ENCODE peak calls at places on chromosomes 12 and 14, in four cellular contexts. Y is GM12878, S is K562, B is HCT116. U is an unnamed sample.
A peak's percentile ranks its signal among the peaks of the same experiment; 100 is the strongest.

GRCh38 chr14:23548351-23549318 is 2.9 kb downstream of the ZFHX2 start:
- DNase-seq in Y (no peak), S (no peak), B (no peak), U (no peak)

GRCh38 chr14:45715946-45716345 is 462.9 kb upstream of the MIS18BP1 start:
- DNase-seq in Y (no peak), S (no peak), B (no peak), U (no peak)

GRCh38 chr12:82461851-82462250 is 103.5 kb downstream of the METTL25 start:
- DNase-seq in Y (no peak), S (no peak), B (no peak), U (no peak)

GRCh38 chr12:88472248-88472647 is 108.0 kb downstream of the KITLG start:
- DNase-seq in Y (no peak), S (no peak), B (no peak), U (no peak)

GRCh38 chr12:69686731-69687130 is 12.4 kb downstream of the BEST3 start:
- DNase-seq in Y (no peak), S (no peak), B (no peak), U (no peak)

GRCh38 chr12:100733817-100734593 is 60.6 kb upstream of the ANO4 start:
- DNase-seq in Y (no peak), S (no peak), B (peak; percentile 21), U (no peak)

GRCh38 chr12:100437038-100437841 is 36.4 kb upstream of the NR1H4 start:
- DNase-seq in Y (no peak), S (no peak), B (no peak), U (no peak)

GRCh38 chr12:27436768-27437167 is 9.8 kb upstream of the SMCO2 start:
- DNase-seq in Y (no peak), S (no peak), B (no peak), U (no peak)

GRCh38 chr14:67934087-67934486 is 114.5 kb downstream of the RAD51B start:
- DNase-seq in Y (peak; percentile 42), S (peak; percentile 23), B (peak; percentile 71), U (peak; percentile 29)

GRCh38 chr12:19140381-19141236 is 11.1 kb downstream of the PLEKHA5 start:
- DNase-seq in Y (no peak), S (no peak), B (no peak), U (no peak)

GRCh38 chr12:103955811-103956514 is 9.7 kb upstream of the TDG start:
- DNase-seq in Y (no peak), S (no peak), B (no peak), U (no peak)

GRCh38 chr12:40446385-40446784 is 221.6 kb downstream of the LRRK2 start:
- DNase-seq in Y (no peak), S (peak; percentile 24), B (peak; percentile 3), U (no peak)

GRCh38 chr14:53953002-53953827 is 3.4 kb downstream of the BMP4 start:
- DNase-seq in Y (no peak), S (peak; percentile 19), B (no peak), U (peak; percentile 86)

DNA sequence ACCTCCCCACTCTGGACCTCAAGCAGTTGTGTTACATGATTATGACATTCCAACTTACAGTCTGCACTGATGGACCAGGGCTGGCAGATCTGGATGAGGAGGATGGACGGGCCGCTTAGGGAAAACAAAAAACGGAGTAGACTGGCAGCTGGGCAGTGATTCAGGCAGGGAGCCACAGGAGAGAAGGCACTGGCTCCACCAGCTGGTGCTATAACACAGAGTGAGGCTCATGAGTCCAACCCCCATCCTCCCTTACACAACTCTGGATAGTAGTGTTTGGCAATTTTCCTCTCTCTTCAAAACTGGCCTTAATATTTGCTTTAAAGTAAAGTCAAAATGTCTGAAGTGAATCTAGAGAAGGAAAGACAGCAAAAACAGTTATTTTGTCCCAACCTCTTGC is 9.7 kb upstream of the RIC8B start:
- DNase-seq in Y (no peak), S (no peak), B (no peak), U (no peak)
- TF ChIP-seq EGR1 in Y (no peak), S (no peak), B (no peak), U (no peak)

GRCh38 chr12:52279683-52280318 is 5.4 kb downstream of the KRT86 start:
- DNase-seq in Y (no peak), S (no peak), B (no peak), U (no peak)
- TF ChIP-seq EGR1 in Y (no peak), S (no peak), B (no peak), U (no peak)

GRCh38 chr14:104139460-104140212 is 1.2 kb downstream of the KIF26A start:
- DNase-seq in Y (no peak), S (no peak), B (no peak), U (peak; percentile 52)
- TF ChIP-seq EGR1 in Y (no peak), S (no peak), B (no peak), U (no peak)

DNA sequence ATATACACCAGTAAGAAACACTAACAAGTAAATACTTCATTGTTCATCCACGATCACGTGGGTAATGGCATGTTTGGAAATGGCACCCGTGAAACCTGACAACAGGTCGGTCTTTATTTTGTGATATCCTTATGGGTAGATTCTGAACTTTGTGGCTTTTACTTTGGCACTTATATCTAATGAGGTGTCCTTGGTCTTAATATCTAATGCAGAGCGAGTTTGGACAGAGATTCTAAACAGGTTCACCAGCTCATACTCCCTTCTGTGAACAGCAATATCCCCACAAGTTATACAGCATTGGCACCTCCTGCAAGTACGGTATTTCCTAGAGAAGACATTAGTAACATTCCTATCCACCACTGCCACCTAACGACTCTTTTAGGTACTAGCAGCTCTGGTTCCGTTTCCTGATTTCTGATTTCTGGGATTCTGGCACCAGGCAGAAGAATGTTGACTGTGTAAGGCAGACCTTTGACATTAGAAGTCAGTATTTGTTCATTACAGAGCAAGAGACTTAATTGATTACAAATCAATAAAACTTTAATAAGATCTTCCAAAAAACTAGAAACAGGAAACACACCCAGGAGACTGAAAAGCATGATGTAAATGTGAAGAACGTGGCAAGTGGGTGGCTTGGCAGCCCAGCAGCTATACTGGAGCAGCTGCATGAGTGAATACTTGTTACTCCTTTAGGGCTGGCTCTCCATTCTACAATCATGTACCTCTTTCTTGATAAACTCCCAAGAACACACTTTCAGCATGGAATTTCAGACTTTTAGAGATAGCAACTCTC is 2.5 kb downstream of the ANG start:
- DNase-seq in Y (peak; percentile 44), S (peak; percentile 41), B (peak; percentile 60), U (peak; percentile 61)
- TF ChIP-seq EGR1 in Y (no peak), S (no peak), B (no peak), U (no peak)

DNA sequence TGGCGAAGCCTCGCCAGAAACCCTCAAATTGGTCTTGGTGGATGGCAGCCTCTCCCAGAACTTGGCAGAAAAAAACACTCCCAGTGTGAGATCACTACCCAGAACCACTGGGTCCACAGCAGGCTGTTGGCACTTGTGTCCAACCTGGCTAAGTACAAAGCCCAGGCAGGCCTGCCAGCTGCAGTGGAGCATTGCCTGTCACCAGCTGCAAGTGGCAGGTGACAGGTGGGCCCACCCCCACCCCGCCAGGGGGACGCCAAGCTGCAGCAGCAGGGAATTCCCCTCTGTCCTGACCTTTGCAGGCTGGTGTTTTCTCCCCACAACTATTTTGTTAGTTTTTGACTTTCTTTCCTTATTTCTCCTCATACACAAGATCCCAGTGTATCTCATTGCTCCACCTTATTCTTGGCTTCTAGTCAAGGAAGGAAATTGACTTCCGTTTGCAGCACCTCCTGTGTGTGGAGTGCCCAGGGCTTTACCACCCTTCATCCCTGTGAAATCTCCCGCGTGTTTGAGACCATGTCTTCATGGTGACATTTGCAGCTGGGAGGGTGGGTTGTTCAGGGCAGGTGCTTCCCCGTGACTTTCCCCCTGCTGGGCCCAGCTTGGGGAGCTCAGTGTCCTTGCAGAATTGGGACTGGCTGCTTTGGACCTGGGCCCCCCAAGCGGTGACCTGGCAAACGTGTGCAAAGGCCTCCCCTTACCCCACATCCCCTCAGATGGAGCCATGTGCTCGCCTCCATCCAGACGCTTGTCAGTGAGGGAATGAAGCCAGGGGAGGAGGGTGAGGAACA is 73.8 kb upstream of the RIN3 start:
- DNase-seq in Y (no peak), S (no peak), B (no peak), U (no peak)
- TF ChIP-seq EGR1 in Y (no peak), S (no peak), B (no peak), U (no peak)